ENCODE peak calls at places on chromosomes 5 and 9, in nine cellular contexts. D is neural crest cell; M is NCI-H1436; L is smooth muscle cell of the brain vasculature; O is midbrain; B is A172; F is foreskin melanocyte; Q is activated CD4-positive, alpha-beta T cell treated with anti-CD3 and anti-CD28 coated beads, Interleukin-2, amount 50 U/mL, for 48 hours; Z is activated CD8-positive, alpha-beta memory T cell treated with anti-CD3 and anti-CD28 coated beads, Interleukin-2, amount 50 U/mL, for 48 hours. E is an unnamed sample.

GRCh38 chr5:150341331-150341730 is 16.2 kb upstream of the TCOF1 start:
- DNase-seq in B (no peak), F (no peak), D (no peak), M (no peak), Q (no peak), O (no peak), L (no peak), Z (no peak), E (no peak)

GRCh38 chr5:94199566-94199965 is 418.8 kb downstream of the KIAA0825 start:
- DNase-seq in B (no peak), M (no peak), Q (no peak), D (no peak), L (no peak), O (no peak), Z (no peak), F (no peak), E (no peak)

GRCh38 chr5:31617867-31618266 is 21.1 kb upstream of the PDZD2 start:
- DNase-seq in O (no peak), D (no peak), L (no peak), Z (no peak), B (no peak), M (no peak), Q (no peak), F (no peak), E (no peak)

GRCh38 chr5:133754575-133755169 is 142.3 kb upstream of the FSTL4 start:
- DNase-seq in F (no peak), B (peak), O (no peak), M (peak), Q (peak), Z (no peak), D (no peak), L (no peak), E (peak)

GRCh38 chr9:83572524-83572923 is 34.3 kb upstream of the FRMD3 start:
- DNase-seq in Z (no peak), F (peak), D (no peak), Q (no peak), M (no peak), L (peak), B (peak), O (no peak), E (no peak)

GRCh38 chr9:83962165-83962564 is 17.9 kb downstream of the HNRNPK start:
- DNase-seq in Q (no peak), M (no peak), F (no peak), O (no peak), B (peak), Z (no peak), D (no peak), L (no peak), E (peak)

GRCh38 chr5:55691265-55692105 is 20.6 kb downstream of the SLC38A9 start:
- DNase-seq in O (peak), F (no peak), Q (no peak), L (peak), B (peak), Z (no peak), D (no peak), M (peak), E (peak)

GRCh38 chr5:57549546-57549945 is 66.9 kb upstream of the ACTBL2 start:
- DNase-seq in L (no peak), M (no peak), F (no peak), D (no peak), Z (no peak), Q (no peak), B (no peak), O (no peak), E (no peak)

GRCh38 chr5:97840643-97841042 is 657.6 kb upstream of the RIOK2 start:
- DNase-seq in O (no peak), F (peak), M (no peak), Z (no peak), D (no peak), L (no peak), B (no peak), Q (no peak), E (no peak)

GRCh38 chr9:115305543-115305942 is 187.6 kb upstream of the TNC start:
- DNase-seq in Z (no peak), M (no peak), L (no peak), F (peak), Q (no peak), D (no peak), O (no peak), B (no peak), E (no peak)

GRCh38 chr5:42612997-42613396 is 143.6 kb upstream of the CCDC152 start:
- DNase-seq in Q (no peak), Z (no peak), B (no peak), D (no peak), M (no peak), F (no peak), L (no peak), O (no peak), E (no peak)

GRCh38 chr9:72680593-72681317 is 159.3 kb downstream of the TMC1 start:
- DNase-seq in F (peak), M (peak), Z (no peak), L (no peak), O (peak), Q (no peak), B (no peak), D (no peak), E (no peak)

GRCh38 chr5:154972476-154973080 is 31.7 kb downstream of the MRPL22 start:
- DNase-seq in Z (no peak), B (peak), Q (no peak), L (peak), D (peak), O (peak), F (peak), M (peak), E (peak)

GRCh38 chr5:109844148-109844547 is 154.4 kb downstream of the MAN2A1 start:
- DNase-seq in Q (no peak), F (no peak), Z (no peak), D (no peak), O (no peak), B (no peak), L (no peak), M (no peak), E (peak)

GRCh38 chr9:37952731-37953130 is 48.8 kb upstream of the SLC25A51 start:
- DNase-seq in D (no peak), M (no peak), F (no peak), O (no peak), Q (no peak), L (no peak), B (peak), Z (no peak), E (no peak)

GRCh38 chr5:54538156-54538555 is 20.6 kb downstream of the SNX18 start:
- DNase-seq in M (no peak), O (no peak), Z (no peak), B (no peak), Q (no peak), D (no peak), L (no peak), F (no peak), E (no peak)

E was measured in SK-MEL-5.